ENCODE peak calls at places on chromosome 4, in five cellular contexts. X is HEK293T; H is ureter; A is Caco-2; L is activated CD4-positive, CD25-positive, alpha-beta regulatory T cell. U is an unnamed sample.

GRCh38 chr4:52358855-52359254 is 300.2 kb downstream of the USP46 start:
- DNase-seq in X (no peak), H (no peak), L (no peak), A (no peak), U (no peak)

GRCh38 chr4:26326791-26327190 is 6.0 kb downstream of the RBPJ start:
- DNase-seq in L (no peak), H (no peak), A (no peak), X (no peak), U (no peak)

GRCh38 chr4:112183252-112183651 is 38.0 kb downstream of the FAM241A start:
- DNase-seq in L (no peak), A (no peak), X (no peak), H (no peak), U (no peak)

GRCh38 chr4:102302762-102303161 is 42.5 kb downstream of the SLC39A8 start:
- DNase-seq in H (no peak), X (no peak), L (no peak), A (no peak), U (no peak)

GRCh38 chr4:54066718-54067129 is 2.3 kb upstream of the CHIC2 start:
- DNase-seq in X (no peak), L (no peak), H (no peak), A (no peak), U (no peak)

GRCh38 chr4:93313207-93313606 is 515.3 kb upstream of the ATOH1 start:
- DNase-seq in L (no peak), A (no peak), X (no peak), H (no peak), U (no peak)

GRCh38 chr4:109215511-109215910 is 86.9 kb downstream of the COL25A1 start:
- DNase-seq in H (no peak), A (no peak), L (no peak), X (no peak), U (no peak)

GRCh38 chr4:99710681-99711345 is 53.2 kb upstream of the C4orf54 start:
- DNase-seq in X (no peak), H (no peak), L (no peak), A (no peak), U (no peak)

GRCh38 chr4:15562114-15562513 is 92.4 kb downstream of the CC2D2A start:
- DNase-seq in L (no peak), A (no peak), X (no peak), H (no peak), U (no peak)

GRCh38 chr4:173793937-173794510 is 264.0 kb upstream of the HAND2 start:
- DNase-seq in L (no peak), X (no peak), H (no peak), A (no peak), U (no peak)

GRCh38 chr4:182576609-182577289 is 333.5 kb downstream of the TENM3 start:
- DNase-seq in A (peak), L (no peak), H (no peak), X (no peak), U (no peak)

GRCh38 chr4:102787096-102787867 is 26.5 kb upstream of the MANBA start:
- DNase-seq in X (no peak), L (no peak), A (no peak), H (no peak), U (no peak)

GRCh38 chr4:106366026-106366425 is 2.6 kb downstream of the GIMD1 start:
- DNase-seq in A (no peak), L (no peak), H (no peak), X (no peak), U (no peak)

GRCh38 chr4:74362347-74362746 is 2.6 kb upstream of the EREG start:
- DNase-seq in X (no peak), H (no peak), A (no peak), L (no peak), U (no peak)

GRCh38 chr4:143773998-143774898 is 73.8 kb upstream of the FREM3 start:
- DNase-seq in A (peak), H (no peak), L (no peak), X (peak), U (no peak)

GRCh38 chr4:2535386-2536192 is 858 bp upstream of the FAM193A start:
- DNase-seq in A (peak), X (peak), L (peak), H (peak), U (no peak)

GRCh38 chr4:8394125-8394524 is 46.4 kb downstream of the ACOX3 start:
- DNase-seq in H (peak), A (no peak), X (no peak), L (no peak), U (no peak)

U was measured in NCI-H2227 treated with DMSO at 0.1 percent for 48 hours.